ENCODE peak calls at places on chromosomes 12 and 14, in seven cellular contexts. Z is cardiac fibroblast; V is EH; Y is Daoy; R is astrocyte of the spinal cord; J is stimulated activated CD4-positive, alpha-beta T cell treated with anti-CD3 and anti-CD28 coated beads, Interleukin-4, amount 100 ng/mL, for 24 hours; N is GM12864. P is an unnamed sample.

GRCh38 chr12:26988703-26989102 is 25.5 kb downstream of the TM7SF3 start:
- DNase-seq in Z (no peak), J (no peak), V (no peak), N (no peak), Y (no peak), R (no peak), P (no peak)

GRCh38 chr12:89450922-89451321 is 73.7 kb downstream of the GALNT4 start:
- DNase-seq in N (no peak), Z (peak; percentile 88), J (no peak), Y (peak; percentile 68), R (peak; percentile 84), V (peak; percentile 93), P (peak; percentile 73)

GRCh38 chr14:24859559-24859958 is 190.4 kb downstream of the STXBP6 start:
- DNase-seq in V (no peak), J (no peak), N (no peak), Z (no peak), Y (no peak), R (no peak), P (peak; percentile 12)

GRCh38 chr12:52130695-52131094 is 51.2 kb downstream of the SMIM41 start:
- DNase-seq in Z (no peak), V (no peak), Y (no peak), J (no peak), N (no peak), R (no peak), P (no peak)

GRCh38 chr12:642633-643477 is 20.4 kb downstream of the NINJ2 start:
- DNase-seq in R (peak; percentile 47), N (no peak), V (peak; percentile 74), Z (peak; percentile 54), J (peak; percentile 71), Y (peak; percentile 81), P (peak; percentile 90)

GRCh38 chr12:95700316-95700785 is 90.2 kb downstream of the NTN4 start:
- DNase-seq in R (peak; percentile 98), Y (peak; percentile 91), N (peak; percentile 77), Z (peak; percentile 97), J (no peak), V (peak; percentile 97), P (peak; percentile 89)

GRCh38 chr12:11601647-11602046 is 47.8 kb upstream of the ETV6 start:
- DNase-seq in N (no peak), J (no peak), Z (no peak), V (no peak), Y (no peak), R (no peak), P (no peak)

GRCh38 chr14:92717571-92718042 is 30.8 kb downstream of the LGMN start:
- DNase-seq in Z (no peak), R (no peak), Y (no peak), J (no peak), N (no peak), V (no peak), P (peak; percentile 38)

GRCh38 chr14:100261621-100262020 is 22.7 kb downstream of the YY1 start:
- DNase-seq in N (no peak), R (no peak), V (no peak), J (no peak), Y (no peak), Z (no peak), P (no peak)

GRCh38 chr14:69906201-69906600 is 27.0 kb downstream of the SMOC1 start:
- DNase-seq in Y (no peak), R (no peak), Z (no peak), V (no peak), J (no peak), N (no peak), P (no peak)

GRCh38 chr14:39266589-39266870 is 32.8 kb downstream of the MIA2 start:
- DNase-seq in J (no peak), Y (peak; percentile 65), V (peak; percentile 61), Z (no peak), N (no peak), R (no peak), P (no peak)

GRCh38 chr12:90816353-90817089 is 138.5 kb downstream of the CCER1 start:
- DNase-seq in J (no peak), Y (no peak), V (no peak), R (peak; percentile 69), N (no peak), Z (peak; percentile 81), P (peak; percentile 31)

GRCh38 chr12:8544295-8544694 is 3.6 kb upstream of the CLEC4E start:
- DNase-seq in J (peak; percentile 78), Z (peak; percentile 75), V (peak; percentile 61), N (peak; percentile 55), Y (peak; percentile 58), R (peak; percentile 79), P (peak; percentile 85)

GRCh38 chr12:6836851-6837250 is 3.9 kb upstream of the GNB3 start:
- DNase-seq in V (no peak), R (no peak), Z (no peak), J (no peak), N (no peak), Y (no peak), P (no peak)

GRCh38 chr12:58086006-58086405 is 144.6 kb downstream of the ATP23 start:
- DNase-seq in R (no peak), V (no peak), N (no peak), J (no peak), Y (no peak), Z (no peak), P (no peak)